ENCODE peak calls at places on chromosome 6, in six cellular contexts. F is GM18507, O is AG04450, H is iris pigment epithelial cell, L is NCI-H82, K is activated T-helper 1 cell treated with Interleukin-2 at 50 U/mL for 16 hours. J is an unnamed sample.

GRCh38 chr6:136401749-136402148 is 112.1 kb upstream of the BCLAF1 start:
- DNase-seq in F (no peak), O (no peak), H (peak), L (no peak), K (no peak), J (peak)

GRCh38 chr6:75893058-75893775 is 144.2 kb downstream of the MYO6 start:
- DNase-seq in F (no peak), O (peak), H (peak), L (peak), K (no peak), J (peak)

GRCh38 chr6:148037496-148037895 is 305.1 kb upstream of the SASH1 start:
- DNase-seq in F (no peak), O (no peak), H (peak), L (no peak), K (no peak), J (peak)

GRCh38 chr6:75691012-75691411 is 58.0 kb upstream of the MYO6 start:
- DNase-seq in F (no peak), O (no peak), H (peak), L (no peak), K (no peak), J (peak)

GRCh38 chr6:39294133-39294532 is 20.1 kb downstream of the KCNK17 start:
- DNase-seq in F (no peak), O (no peak), H (no peak), L (no peak), K (no peak), J (no peak)

GRCh38 chr6:128993161-128993560 is 110.2 kb downstream of the LAMA2 start:
- DNase-seq in F (no peak), O (no peak), H (no peak), L (no peak), K (no peak), J (no peak)

GRCh38 chr6:32973144-32973854 is 4.9 kb downstream of the BRD2 start:
- DNase-seq in F (no peak), O (no peak), H (no peak), L (peak), K (peak), J (no peak)

GRCh38 chr6:97195117-97195516 is 87.9 kb downstream of the MMS22L start:
- DNase-seq in F (no peak), O (no peak), H (peak), L (no peak), K (no peak), J (peak)

GRCh38 chr6:166253277-166254229 is 54.6 kb downstream of the PRR18 start:
- DNase-seq in F (no peak), O (no peak), H (no peak), L (peak), K (no peak), J (no peak)

GRCh38 chr6:149079911-149080501 is 237.5 kb upstream of the TAB2 start:
- DNase-seq in F (no peak), O (no peak), H (peak), L (no peak), K (no peak), J (peak)

GRCh38 chr6:159716247-159717086 is 10.8 kb upstream of the WTAP start:
- DNase-seq in F (no peak), O (peak), H (peak), L (peak), K (no peak), J (peak)

GRCh38 chr6:169961772-169962561 is 210.5 kb downstream of the ERMARD start:
- DNase-seq in F (no peak), O (no peak), H (no peak), L (no peak), K (no peak), J (no peak)

GRCh38 chr6:15335385-15335784 is 89.5 kb downstream of the JARID2 start:
- DNase-seq in F (no peak), O (no peak), H (no peak), L (no peak), K (no peak), J (no peak)

GRCh38 chr6:71375676-71376075 is 87.1 kb downstream of the OGFRL1 start:
- DNase-seq in F (no peak), O (no peak), H (no peak), L (no peak), K (no peak), J (no peak)

GRCh38 chr6:167825059-167825758 is 1.5 kb upstream of the AFDN start:
- DNase-seq in F (no peak), O (no peak), H (no peak), L (no peak), K (no peak), J (no peak)

GRCh38 chr6:4055420-4056041 is 23.4 kb downstream of the FAM217A start:
- DNase-seq in F (no peak), O (peak), H (peak), L (peak), K (no peak), J (peak)

GRCh38 chr6:163965426-163966348 is 551.2 kb downstream of the QKI start:
- DNase-seq in F (no peak), O (no peak), H (no peak), L (no peak), K (no peak), J (no peak)

GRCh38 chr6:31815025-31815838 is at the start of the genes HSPA1A and HSPA1L:
- DNase-seq in F (no peak), O (peak), H (peak), L (peak), K (peak), J (peak)

GRCh38 chr6:23145801-23146200 is 576.4 kb downstream of the HDGFL1 start:
- DNase-seq in F (no peak), O (peak), H (no peak), L (peak), K (no peak), J (peak)

GRCh38 chr6:45072014-45072413 is 256.1 kb upstream of the RUNX2 start:
- DNase-seq in F (no peak), O (no peak), H (peak), L (no peak), K (no peak), J (no peak)